ENCODE peak calls at places on chromosomes 7 and 10, in six cellular contexts. L, R, F, O, U and M are unnamed samples. For H3K9me3, the result is how much of the 10 kb centered on the place peaks cover.

GRCh38 chr7:40230086-40230485 is 95.3 kb downstream of the SUGCT start:
- DNase-seq in L (no peak), R (no peak), F (no peak), O (no peak), U (no peak), M (no peak)

GRCh38 chr7:7017707-7018265 is 164.6 kb upstream of the C1GALT1 start:
- DNase-seq in L (no peak), R (no peak), F (no peak), O (no peak), U (no peak), M (no peak)

GRCh38 chr10:44908071-44908709 is 2.9 kb upstream of the TMEM72 start:
- DNase-seq in L (no peak), R (peak), F (no peak), O (no peak), U (no peak), M (no peak)

GRCh38 chr7:25495905-25496304 is 267.6 kb upstream of the NPVF start:
- DNase-seq in L (no peak), R (no peak), F (no peak), O (no peak), U (no peak), M (no peak)

GRCh38 chr7:127986581-127987461 is 44.4 kb downstream of the LRRC4 start:
- DNase-seq in L (no peak), R (peak), F (no peak), O (no peak), U (no peak), M (peak)

GRCh38 chr7:114294036-114294435 is 120.6 kb upstream of the FOXP2 start:
- DNase-seq in L (no peak), R (no peak), F (no peak), O (no peak), U (no peak), M (no peak)

GRCh38 chr7:1290262-1291039 is 57.8 kb downstream of the UNCX start:
- DNase-seq in L (no peak), R (no peak), F (no peak), O (no peak), U (no peak), M (peak)

GRCh38 chr10:22345301-22346086 is at the start of gene SPAG6:
- DNase-seq in L (peak), R (no peak), F (peak), O (no peak), U (peak), M (peak)

GRCh38 chr10:132521041-132521465 is 16.5 kb upstream of the INPP5A start:
- DNase-seq in L (peak), R (no peak), F (no peak), O (no peak), U (no peak), M (no peak)

GRCh38 chr10:27383595-27384542 is 120.2 kb upstream of the RAB18 start:
- DNase-seq in L (no peak), R (peak), F (no peak), O (peak), U (no peak), M (no peak)

GRCh38 chr7:12102101-12102500 is 109.0 kb upstream of the TMEM106B start:
- DNase-seq in L (no peak), R (no peak), F (no peak), O (no peak), U (no peak), M (no peak)

GRCh38 chr10:5897504-5897903 is 7.5 kb downstream of the FBH1 start:
- DNase-seq in L (no peak), R (no peak), F (no peak), O (no peak), U (no peak), M (no peak)

GRCh38 chr10:107091126-107091525 is 73.4 kb downstream of the SORCS1 start:
- DNase-seq in L (no peak), R (no peak), F (no peak), O (no peak), U (no peak), M (no peak)

GRCh38 chr7:134374291-134374690 is 57.6 kb upstream of the SLC35B4 start:
- DNase-seq in L (peak), R (no peak), F (no peak), O (peak), U (no peak), M (peak)

GRCh38 chr10:98272690-98273453 is 4.9 kb upstream of the LOXL4 start:
- DNase-seq in L (no peak), R (no peak), F (no peak), O (peak), U (no peak), M (no peak)

GRCh38 chr7:13797545-13797944 is 191.9 kb downstream of the ETV1 start:
- DNase-seq in L (no peak), R (no peak), F (no peak), O (no peak), U (no peak), M (no peak)

GRCh38 chr7:26492816-26493215 is 201.2 kb downstream of the SNX10 start:
- DNase-seq in L (peak), R (no peak), F (no peak), O (no peak), U (no peak), M (no peak)

GRCh38 chr7:96962221-96962620 is 43.1 kb upstream of the DLX6 start:
- DNase-seq in L (no peak), R (no peak), F (no peak), O (no peak), U (no peak), M (no peak)

GRCh38 chr10:76902949-76903348 is 734.7 kb downstream of the KCNMA1 start:
- DNase-seq in L (peak), R (no peak), F (no peak), O (no peak), U (peak), M (no peak)

GRCh38 chr7:148697950-148698396 is 730 bp upstream of the CUL1 start:
- DNase-seq in L (no peak), R (peak), F (no peak), O (no peak), U (peak), M (no peak)

GRCh38 chr7:148698397-148699023 is at the start of gene CUL1:
- DNase-seq in L (peak), R (peak), F (peak), O (peak), U (peak), M (peak)

GRCh38 chr7:148699772-148700629 is 1.3 kb downstream of the CUL1 start:
- DNase-seq in L (no peak), R (peak), F (no peak), O (peak), U (no peak), M (no peak)

GRCh38 chr7:148700693-148701092 is 2.0 kb downstream of the CUL1 start:
- DNase-seq in L (peak), R (peak), F (no peak), O (no peak), U (no peak), M (no peak)

GRCh38 chr7:148699024-148699771 is 495 bp downstream of the CUL1 start:
- DNase-seq in L (peak), R (peak), F (peak), O (peak), U (peak), M (peak)
- TF ChIP-seq POLR2A in L (peak), R (no peak), F (peak), O (peak), U (no peak), M (no peak)

GRCh38 chr7:29345590-29345989 is 151.0 kb downstream of the CHN2 start:
- DNase-seq in L (peak), R (no peak), F (peak), O (peak), U (peak), M (peak)
- TF ChIP-seq CTCF in L (peak), R (no peak), F (peak), O (peak), U (peak), M (peak)

GRCh38 chr7:157909370-157909769 is 572.6 kb downstream of the DNAJB6 start:
- DNase-seq in L (no peak), R (no peak), F (no peak), O (no peak), U (no peak), M (no peak)
- H3K9me3 ChIP-seq in L (under half), R (under half), F (under half), O (under half), U (under half), M (under half)

GRCh38 chr10:74794531-74794930 is 31.9 kb upstream of the KAT6B start:
- DNase-seq in L (no peak), R (no peak), F (no peak), O (no peak), U (no peak), M (no peak)

GRCh38 chr10:74801447-74801846 is 25.0 kb upstream of the KAT6B start:
- DNase-seq in L (no peak), R (no peak), F (no peak), O (no peak), U (no peak), M (no peak)

GRCh38 chr10:74797550-74797949 is 28.9 kb upstream of the KAT6B start:
- DNase-seq in L (no peak), R (no peak), F (no peak), O (no peak), U (no peak), M (no peak)

GRCh38 chr10:74799840-74800239 is 26.6 kb upstream of the KAT6B start:
- DNase-seq in L (no peak), R (peak), F (no peak), O (peak), U (no peak), M (no peak)
- TF ChIP-seq POLR2A in L (no peak), R (no peak), F (no peak), O (no peak), U (no peak), M (no peak)

DNA sequence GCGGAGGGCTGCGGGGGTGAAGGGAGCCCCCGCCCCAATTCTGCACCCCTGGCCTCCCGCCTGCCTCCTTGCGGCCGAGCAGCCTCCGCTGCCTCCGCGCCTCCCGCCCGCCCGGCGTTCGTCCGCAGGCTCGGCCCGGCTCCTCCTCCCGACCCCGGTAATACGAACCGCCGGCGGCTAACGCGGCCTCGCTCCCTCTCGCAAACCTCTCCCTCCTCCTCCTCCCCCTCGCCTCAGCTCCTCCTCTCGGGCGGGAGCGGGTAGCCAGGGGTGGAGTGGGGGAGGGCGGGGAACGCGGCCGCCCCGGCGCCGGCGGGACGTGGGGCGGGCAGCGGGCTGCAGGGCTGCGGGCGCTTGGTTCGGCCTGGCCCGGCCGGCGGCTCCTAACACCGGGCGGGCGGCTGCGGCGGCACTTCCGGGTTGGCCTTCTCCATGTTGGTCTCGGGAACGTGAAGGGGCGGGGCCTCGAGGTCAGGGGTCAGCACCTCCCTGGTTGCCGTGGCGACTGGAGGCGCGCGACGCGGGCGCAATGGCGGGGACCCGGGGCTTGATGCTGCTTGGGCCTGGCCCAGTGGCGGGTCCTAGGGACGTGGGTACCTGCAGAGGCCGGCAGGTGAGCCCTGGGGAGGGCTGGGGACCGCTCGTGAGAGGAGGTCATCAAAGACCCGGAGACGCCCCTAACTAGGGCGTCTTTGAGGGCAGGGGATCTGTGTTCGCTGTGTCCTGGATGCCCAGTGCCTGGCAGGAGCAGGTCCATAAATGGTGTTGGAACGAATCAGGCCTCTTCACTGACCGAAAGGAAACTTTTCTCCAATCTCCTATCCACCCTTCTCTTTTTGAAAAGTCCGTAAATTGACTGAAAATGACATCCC is at the start of gene RAB11FIP2:
- DNase-seq in L (peak), R (peak), F (peak), O (peak), U (peak), M (peak)
- TF ChIP-seq CTCF in L (no peak), R (peak), F (no peak), O (peak), U (no peak), M (no peak)

GRCh38 chr7:158245724-158246041 is 341.9 kb downstream of the PTPRN2 start:
- DNase-seq in L (no peak), R (no peak), F (no peak), O (no peak), U (no peak), M (no peak)
- H3K9me3 ChIP-seq in L (under half), R (under half), F (under half), O (under half), U (under half), M (under half)

GRCh38 chr10:120850911-120851865 is at the start of gene WDR11:
- DNase-seq in L (peak), R (peak), F (peak), O (peak), U (peak), M (peak)
- TF ChIP-seq POLR2A in L (peak), R (peak), F (peak), O (peak), U (peak), M (peak)

GRCh38 chr7:130732980-130733865 is 784 bp downstream of the KLF14 start:
- DNase-seq in L (peak), R (peak), F (peak), O (no peak), U (no peak), M (peak)
- TF ChIP-seq CTCF in L (no peak), R (no peak), F (no peak), O (peak), U (no peak), M (no peak)

GRCh38 chr10:129629911-129630310 is 162.9 kb downstream of the MGMT start:
- DNase-seq in L (no peak), R (no peak), F (no peak), O (no peak), U (no peak), M (no peak)

GRCh38 chr10:129627442-129627841 is 160.4 kb downstream of the MGMT start:
- DNase-seq in L (no peak), R (peak), F (no peak), O (no peak), U (no peak), M (no peak)

GRCh38 chr10:129631870-129632623 is 165.0 kb downstream of the MGMT start:
- DNase-seq in L (no peak), R (no peak), F (no peak), O (no peak), U (no peak), M (no peak)

GRCh38 chr10:129628823-129629222 is 161.8 kb downstream of the MGMT start:
- DNase-seq in L (no peak), R (no peak), F (no peak), O (no peak), U (peak), M (no peak)

GRCh38 chr10:129631011-129631410 is 164.0 kb downstream of the MGMT start:
- DNase-seq in L (no peak), R (peak), F (no peak), O (no peak), U (no peak), M (no peak)
- H3K9me3 ChIP-seq in L (under half), R (under half), F (under half), O (under half), U (under half), M (under half)

GRCh38 chr10:71685554-71686202 is 33.9 kb downstream of the C10orf105 start:
- DNase-seq in L (no peak), R (no peak), F (no peak), O (no peak), U (no peak), M (no peak)
- TF ChIP-seq POLR2A in L (no peak), R (no peak), F (no peak), O (no peak), U (no peak), M (no peak)